ENCODE peak calls at places on chromosomes 2 and 18, in nine cellular contexts. B is KBM-7, Y is LHCN-M2, U is brain pericyte, M is hepatocyte, E is NCI-H510A treated with DMSO at 0.1 percent for 48 hours, X is psoas muscle, T is breast epithelium, W is WTC11. S is an unnamed sample.

GRCh38 chr18:55586841-55587240 is 1.2 kb downstream of the TCF4 start:
- DNase-seq in E (no peak), B (no peak), X (no peak), Y (peak; percentile 74), U (no peak), W (no peak), T (no peak), M (peak; percentile 14), S (no peak)

GRCh38 chr18:76382265-76382664 is 112.8 kb downstream of the ZNF516 start:
- DNase-seq in W (no peak), B (no peak), M (no peak), E (no peak), X (no peak), T (no peak), Y (no peak), U (no peak), S (no peak)

GRCh38 chr2:171985076-171985475 is 14.7 kb upstream of the METAP1D start:
- DNase-seq in W (no peak), T (no peak), E (no peak), Y (no peak), X (no peak), U (no peak), M (no peak), B (no peak), S (no peak)

GRCh38 chr18:25370391-25370790 is 18.4 kb upstream of the ZNF521 start:
- DNase-seq in E (no peak), U (no peak), W (no peak), M (no peak), T (no peak), B (no peak), Y (no peak), X (no peak), S (no peak)

GRCh38 chr2:154193246-154193645 is 321.5 kb downstream of the GALNT13 start:
- DNase-seq in X (no peak), U (no peak), Y (no peak), E (no peak), M (no peak), W (no peak), B (no peak), T (no peak), S (no peak)

GRCh38 chr18:21391074-21391673 is 149.1 kb downstream of the GREB1L start:
- DNase-seq in Y (peak; percentile 89), X (no peak), M (no peak), W (no peak), E (no peak), U (no peak), T (no peak), B (no peak), S (no peak)

GRCh38 chr2:61220768-61221167 is 58.8 kb downstream of the C2orf74 start:
- DNase-seq in W (no peak), E (no peak), B (no peak), U (no peak), T (no peak), X (no peak), M (no peak), Y (peak; percentile 89), S (no peak)

GRCh38 chr2:20496069-20496468 is 49.2 kb downstream of the RHOB start:
- DNase-seq in U (no peak), X (peak; percentile 86), T (peak; percentile 95), M (peak; percentile 38), E (no peak), B (no peak), Y (peak; percentile 93), W (no peak), S (no peak)

GRCh38 chr2:120108049-120108448 is 95.2 kb downstream of the EPB41L5 start:
- DNase-seq in U (peak; percentile 39), T (peak; percentile 43), M (peak; percentile 8), W (no peak), E (peak; percentile 14), Y (peak; percentile 91), X (no peak), B (no peak), S (peak; percentile 14)

GRCh38 chr2:7034313-7034712 is 117.1 kb downstream of the RNF144A start:
- DNase-seq in T (no peak), X (no peak), U (no peak), Y (no peak), B (no peak), M (peak; percentile 35), W (peak; percentile 41), E (peak; percentile 58), S (no peak)

GRCh38 chr18:43350176-43350575 is 72.9 kb upstream of the SYT4 start:
- DNase-seq in Y (no peak), B (no peak), M (no peak), W (no peak), T (no peak), X (no peak), E (no peak), U (no peak), S (no peak)

GRCh38 chr2:128444816-128445532 is 126.3 kb upstream of the HS6ST1 start:
- DNase-seq in U (no peak), M (no peak), E (no peak), B (no peak), W (no peak), X (no peak), T (peak; percentile 10), Y (no peak), S (no peak)

GRCh38 chr2:85893428-85894258 is 4.9 kb upstream of the ST3GAL5 start:
- DNase-seq in X (no peak), B (no peak), U (peak; percentile 29), T (no peak), Y (peak; percentile 97), E (no peak), W (no peak), M (no peak), S (no peak)

GRCh38 chr2:60234274-60234976 is 319.0 kb downstream of the BCL11A start:
- DNase-seq in Y (no peak), U (no peak), T (no peak), B (no peak), E (no peak), X (no peak), W (no peak), M (no peak), S (no peak)

GRCh38 chr2:222238072-222238471 is 60.7 kb downstream of the PAX3 start:
- DNase-seq in M (no peak), Y (no peak), U (no peak), E (no peak), B (no peak), W (no peak), X (no peak), T (no peak), S (no peak)

GRCh38 chr18:75183524-75183923 is 25.4 kb downstream of the PTGR3 start:
- DNase-seq in X (no peak), T (no peak), M (no peak), E (no peak), Y (no peak), B (no peak), W (no peak), U (no peak), S (no peak)

GRCh38 chr2:200797242-200797770 is 14.4 kb upstream of the BZW1 start:
- DNase-seq in E (no peak), X (peak; percentile 61), T (no peak), Y (peak; percentile 40), W (no peak), B (peak; percentile 11), U (no peak), M (peak; percentile 47), S (no peak)

GRCh38 chr18:69935319-69936190 is 12.1 kb downstream of the CD226 start:
- DNase-seq in X (no peak), W (no peak), E (no peak), T (peak; percentile 46), Y (peak; percentile 88), B (peak; percentile 2), U (no peak), M (peak; percentile 10), S (no peak)

GRCh38 chr2:219272995-219273394 is 6.2 kb upstream of the DNAJB2 start:
- DNase-seq in X (no peak), E (no peak), W (no peak), T (no peak), B (no peak), M (no peak), U (no peak), Y (peak; percentile 74), S (no peak)

GRCh38 chr2:96485751-96486643 is 19.2 kb downstream of the NEURL3 start:
- DNase-seq in W (peak; percentile 47), X (peak; percentile 74), T (peak; percentile 74), Y (peak; percentile 76), U (no peak), M (peak; percentile 66), E (peak; percentile 19), B (no peak), S (peak; percentile 68)

S was measured in Ammon's horn.